ENCODE peak calls at places on chromosomes 5 and 9, in seven cellular contexts. One of them, this sample, is unnamed.

GRCh38 chr9:112867275-112867991 is 23.2 kb downstream of the SLC46A2 start:
- DNase-seq in stomach: no peak
- DNase-seq in GM12878: no peak
- DNase-seq in esophagus muscularis mucosa: no peak
- DNase-seq in vagina: no peak
- DNase-seq in HepG2: peak; percentile 45
- DNase-seq in HCT116: peak; percentile 75
- DNase-seq in this sample: no peak

GRCh38 chr5:65674749-65675148 is 47.2 kb downstream of the SGTB start:
- DNase-seq in stomach: no peak
- DNase-seq in GM12878: no peak
- DNase-seq in esophagus muscularis mucosa: no peak
- DNase-seq in vagina: no peak
- DNase-seq in HepG2: no peak
- DNase-seq in HCT116: no peak
- DNase-seq in this sample: no peak

GRCh38 chr9:132169672-132170392 is 8.0 kb downstream of the NTNG2 start:
- DNase-seq in stomach: peak; percentile 59
- DNase-seq in GM12878: no peak
- DNase-seq in esophagus muscularis mucosa: no peak
- DNase-seq in vagina: no peak
- DNase-seq in HepG2: peak; percentile 26
- DNase-seq in HCT116: peak; percentile 29
- DNase-seq in this sample: no peak

GRCh38 chr5:36965179-36965578 is 88.6 kb downstream of the NIPBL start:
- DNase-seq in stomach: no peak
- DNase-seq in GM12878: no peak
- DNase-seq in esophagus muscularis mucosa: no peak
- DNase-seq in vagina: no peak
- DNase-seq in HepG2: no peak
- DNase-seq in HCT116: no peak
- DNase-seq in this sample: no peak

GRCh38 chr5:87751801-87752200 is 339.1 kb upstream of the CCNH start:
- DNase-seq in stomach: no peak
- DNase-seq in GM12878: no peak
- DNase-seq in esophagus muscularis mucosa: no peak
- DNase-seq in vagina: no peak
- DNase-seq in HepG2: no peak
- DNase-seq in HCT116: no peak
- DNase-seq in this sample: no peak

GRCh38 chr5:1548702-1549523 is 25.2 kb upstream of the LPCAT1 start:
- DNase-seq in stomach: no peak
- DNase-seq in GM12878: no peak
- DNase-seq in esophagus muscularis mucosa: no peak
- DNase-seq in vagina: no peak
- DNase-seq in HepG2: no peak
- DNase-seq in HCT116: no peak
- DNase-seq in this sample: peak; percentile 10

GRCh38 chr9:98078895-98079294 is 22.4 kb downstream of the NANS start:
- DNase-seq in stomach: no peak
- DNase-seq in GM12878: no peak
- DNase-seq in esophagus muscularis mucosa: no peak
- DNase-seq in vagina: no peak
- DNase-seq in HepG2: no peak
- DNase-seq in HCT116: no peak
- DNase-seq in this sample: no peak

GRCh38 chr5:1105350-1106265 is 6.3 kb downstream of the SLC12A7 start:
- DNase-seq in stomach: peak; percentile 63
- DNase-seq in GM12878: no peak
- DNase-seq in esophagus muscularis mucosa: no peak
- DNase-seq in vagina: no peak
- DNase-seq in HepG2: peak; percentile 93
- DNase-seq in HCT116: no peak
- DNase-seq in this sample: no peak

GRCh38 chr9:90969021-90969675 is 167.5 kb downstream of the SYK start:
- DNase-seq in stomach: no peak
- DNase-seq in GM12878: no peak
- DNase-seq in esophagus muscularis mucosa: no peak
- DNase-seq in vagina: no peak
- DNase-seq in HepG2: no peak
- DNase-seq in HCT116: no peak
- DNase-seq in this sample: no peak

GRCh38 chr5:139268364-139269202 is 25.0 kb upstream of the MATR3 start:
- DNase-seq in stomach: no peak
- DNase-seq in GM12878: no peak
- DNase-seq in esophagus muscularis mucosa: no peak
- DNase-seq in vagina: no peak
- DNase-seq in HepG2: no peak
- DNase-seq in HCT116: no peak
- DNase-seq in this sample: no peak

GRCh38 chr5:141567513-141568117 is 51.2 kb downstream of the DIAPH1 start:
- DNase-seq in stomach: no peak
- DNase-seq in GM12878: no peak
- DNase-seq in esophagus muscularis mucosa: no peak
- DNase-seq in vagina: no peak
- DNase-seq in HepG2: no peak
- DNase-seq in HCT116: no peak
- DNase-seq in this sample: no peak

GRCh38 chr5:74332654-74333053 is 307.9 kb downstream of the ENC1 start:
- DNase-seq in stomach: no peak
- DNase-seq in GM12878: no peak
- DNase-seq in esophagus muscularis mucosa: no peak
- DNase-seq in vagina: no peak
- DNase-seq in HepG2: no peak
- DNase-seq in HCT116: no peak
- DNase-seq in this sample: no peak

GRCh38 chr5:75466317-75466716 is 45.1 kb downstream of the CERT1 start:
- DNase-seq in stomach: no peak
- DNase-seq in GM12878: no peak
- DNase-seq in esophagus muscularis mucosa: no peak
- DNase-seq in vagina: no peak
- DNase-seq in HepG2: no peak
- DNase-seq in HCT116: no peak
- DNase-seq in this sample: no peak

GRCh38 chr9:129245276-129245675 is 67.2 kb upstream of the IER5L start:
- DNase-seq in stomach: no peak
- DNase-seq in GM12878: no peak
- DNase-seq in esophagus muscularis mucosa: no peak
- DNase-seq in vagina: no peak
- DNase-seq in HepG2: no peak
- DNase-seq in HCT116: no peak
- DNase-seq in this sample: no peak

GRCh38 chr5:73899055-73899454 is 273.1 kb downstream of the ARHGEF28 start:
- DNase-seq in stomach: no peak
- DNase-seq in GM12878: peak; percentile 75
- DNase-seq in esophagus muscularis mucosa: peak; percentile 78
- DNase-seq in vagina: no peak
- DNase-seq in HepG2: no peak
- DNase-seq in HCT116: no peak
- DNase-seq in this sample: no peak

GRCh38 chr9:31733166-31733565 is 651.3 kb upstream of the ACO1 start:
- DNase-seq in stomach: no peak
- DNase-seq in GM12878: no peak
- DNase-seq in esophagus muscularis mucosa: no peak
- DNase-seq in vagina: no peak
- DNase-seq in HepG2: no peak
- DNase-seq in HCT116: no peak
- DNase-seq in this sample: no peak

GRCh38 chr9:36924071-36924470 is 110.0 kb downstream of the PAX5 start:
- DNase-seq in stomach: no peak
- DNase-seq in GM12878: peak; percentile 30
- DNase-seq in esophagus muscularis mucosa: no peak
- DNase-seq in vagina: no peak
- DNase-seq in HepG2: peak; percentile 45
- DNase-seq in HCT116: peak; percentile 87
- DNase-seq in this sample: no peak

GRCh38 chr5:171470420-171470819 is 51.0 kb downstream of the FGF18 start:
- DNase-seq in stomach: no peak
- DNase-seq in GM12878: no peak
- DNase-seq in esophagus muscularis mucosa: no peak
- DNase-seq in vagina: no peak
- DNase-seq in HepG2: no peak
- DNase-seq in HCT116: no peak
- DNase-seq in this sample: no peak

GRCh38 chr5:456351-457194 is 13.6 kb downstream of the EXOC3 start:
- DNase-seq in stomach: peak; percentile 15
- DNase-seq in GM12878: no peak
- DNase-seq in esophagus muscularis mucosa: no peak
- DNase-seq in vagina: no peak
- DNase-seq in HepG2: no peak
- DNase-seq in HCT116: no peak
- DNase-seq in this sample: no peak

DNA sequence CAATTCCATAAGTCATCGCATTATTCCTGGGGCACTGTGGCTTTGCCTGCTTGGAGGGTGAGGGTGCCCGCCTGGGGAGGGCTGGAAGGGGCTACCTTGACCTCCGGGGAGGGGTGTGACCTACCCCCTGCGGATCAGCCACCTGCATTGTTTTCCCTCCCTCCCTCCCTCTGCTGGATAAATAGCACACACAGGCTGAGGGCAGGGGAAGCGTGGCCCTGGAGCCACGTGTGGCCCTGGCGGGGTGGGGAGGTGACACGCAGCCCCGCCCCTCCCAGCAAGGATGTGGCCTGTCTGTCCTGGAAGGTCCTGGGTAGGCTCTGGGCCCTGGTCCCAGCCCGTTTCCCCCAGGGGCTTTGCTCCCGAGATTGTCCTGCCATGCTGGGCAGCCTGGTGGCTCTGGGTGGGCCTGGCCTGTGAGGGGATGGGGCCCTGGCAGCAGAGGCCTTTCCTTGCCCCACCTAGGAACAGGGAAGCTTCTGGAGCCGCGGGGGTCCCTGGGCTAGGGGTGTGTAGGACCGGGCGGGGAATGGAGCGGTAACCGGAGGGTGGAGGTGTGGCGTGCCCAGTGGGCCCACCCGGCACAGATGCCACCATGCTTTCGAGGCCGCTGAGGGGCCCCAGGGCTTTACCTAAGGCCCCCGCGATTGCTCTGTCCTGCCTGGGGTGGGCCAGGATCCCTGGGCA is 33.4 kb downstream of the RXRA start:
- DNase-seq in stomach: no peak
- DNase-seq in GM12878: no peak
- DNase-seq in esophagus muscularis mucosa: no peak
- DNase-seq in vagina: no peak
- DNase-seq in HepG2: no peak
- DNase-seq in HCT116: no peak
- DNase-seq in this sample: no peak
- H3K27ac ChIP-seq in stomach: no peak overlapping the region
- H3K27ac ChIP-seq in GM12878: no peak overlapping the region
- H3K27ac ChIP-seq in esophagus muscularis mucosa: peak overlapping the region; percentile 40
- H3K27ac ChIP-seq in vagina: peak overlapping the region; percentile 57
- H3K27ac ChIP-seq in HepG2: no peak overlapping the region
- H3K27ac ChIP-seq in HCT116: no peak overlapping the region
- H3K27ac ChIP-seq in this sample: peak overlapping the region; percentile 32

DNA sequence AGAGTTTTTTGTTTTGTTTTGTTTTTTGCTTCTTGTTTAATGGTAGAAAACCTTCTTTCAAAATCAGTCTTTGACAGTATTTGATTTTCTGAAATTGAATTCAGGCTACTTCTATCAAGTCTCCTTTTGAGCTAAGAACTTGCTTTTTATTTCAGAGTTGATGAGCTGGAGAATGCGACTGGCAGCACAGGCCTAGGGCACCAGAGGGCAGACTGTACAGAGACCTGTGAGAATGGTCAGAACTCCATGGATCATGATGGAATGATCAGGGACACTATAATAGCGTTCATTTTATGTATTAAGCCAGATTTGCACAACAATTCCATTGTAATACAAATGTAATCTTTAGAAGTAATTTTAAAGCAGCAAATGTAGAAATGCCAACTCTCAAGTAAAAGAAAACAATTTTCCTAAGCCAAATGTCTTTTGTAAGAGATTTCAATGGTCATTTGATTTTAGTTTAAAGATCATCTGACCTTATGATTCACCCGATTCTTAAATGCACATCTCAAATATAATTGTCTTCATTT is 902.4 kb downstream of the NR2F1-AS1 start:
- DNase-seq in stomach: no peak
- DNase-seq in GM12878: no peak
- DNase-seq in esophagus muscularis mucosa: no peak
- DNase-seq in vagina: no peak
- DNase-seq in HepG2: peak; percentile 4
- DNase-seq in HCT116: peak; percentile 29
- DNase-seq in this sample: no peak
- TF ChIP-seq CTCF in stomach: no peak
- TF ChIP-seq CTCF in GM12878: no peak
- TF ChIP-seq CTCF in esophagus muscularis mucosa: peak; percentile 21
- TF ChIP-seq CTCF in vagina: no peak
- TF ChIP-seq CTCF in HepG2: peak; percentile 44
- TF ChIP-seq CTCF in HCT116: peak; percentile 62
- TF ChIP-seq CTCF in this sample: no peak

DNA sequence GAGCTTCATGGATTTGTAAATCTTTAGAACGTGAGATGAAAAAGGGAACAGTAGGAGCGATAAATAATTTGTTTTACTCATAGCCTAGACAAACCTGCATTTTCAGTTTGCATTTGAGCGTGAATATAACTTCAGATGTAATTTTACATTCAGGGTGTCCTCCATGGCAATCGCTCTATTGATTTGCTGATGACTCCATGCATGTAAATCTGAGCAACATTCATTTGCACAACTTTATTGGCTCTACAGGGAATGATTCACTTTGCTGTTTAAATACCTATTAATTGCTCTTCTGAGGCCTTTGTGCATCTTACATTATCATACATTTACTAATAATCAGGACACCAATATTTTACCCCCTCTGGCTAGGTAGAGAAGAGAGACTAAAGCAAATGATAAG is 122.2 kb downstream of the EGFLAM start:
- DNase-seq in stomach: no peak
- DNase-seq in GM12878: no peak
- DNase-seq in esophagus muscularis mucosa: no peak
- DNase-seq in vagina: no peak
- DNase-seq in HepG2: no peak
- DNase-seq in HCT116: no peak
- DNase-seq in this sample: no peak
- TF ChIP-seq POLR2AphosphoS5 in stomach: no peak
- TF ChIP-seq POLR2AphosphoS5 in GM12878: no peak
- TF ChIP-seq POLR2AphosphoS5 in esophagus muscularis mucosa: no peak
- TF ChIP-seq POLR2AphosphoS5 in vagina: no peak
- TF ChIP-seq POLR2AphosphoS5 in HepG2: no peak
- TF ChIP-seq POLR2AphosphoS5 in HCT116: no peak
- TF ChIP-seq POLR2AphosphoS5 in this sample: no peak

GRCh38 chr5:154714271-154714986 is 40.7 kb upstream of the LARP1 start:
- DNase-seq in stomach: peak; percentile 46
- DNase-seq in GM12878: peak; percentile 32
- DNase-seq in esophagus muscularis mucosa: no peak
- DNase-seq in vagina: no peak
- DNase-seq in HepG2: peak; percentile 66
- DNase-seq in HCT116: no peak
- DNase-seq in this sample: no peak
- H3K27ac ChIP-seq in stomach: peak overlapping the region; percentile 86
- H3K27ac ChIP-seq in GM12878: no peak overlapping the region
- H3K27ac ChIP-seq in esophagus muscularis mucosa: peak overlapping the region; percentile 28
- H3K27ac ChIP-seq in vagina: no peak overlapping the region
- H3K27ac ChIP-seq in HepG2: peak overlapping the region; percentile 59
- H3K27ac ChIP-seq in HCT116: no peak overlapping the region
- H3K27ac ChIP-seq in this sample: peak overlapping the region; percentile 79